ENCODE peak calls at places on chromosomes 13 and 19, in nine cellular contexts. T is fibroblast of lung; H is mesenchymal stem cell; P is cardiac muscle cell; R is Caco-2; U is CD8-positive, alpha-beta memory T cell; M is spleen; C is neural progenitor cell; V is pancreas. I is an unnamed sample.

GRCh38 chr19:45817725-45818301 is 2.7 kb upstream of the RSPH6A start:
- DNase-seq in T (no peak), H (no peak), P (no peak), R (no peak), U (peak; percentile 51), M (peak; percentile 81), C (peak; percentile 32), V (no peak), I (no peak)

GRCh38 chr13:100234006-100234405 is 145.1 kb downstream of the PCCA start:
- DNase-seq in T (no peak), H (no peak), P (no peak), R (no peak), U (no peak), M (no peak), C (peak; percentile 66), V (no peak), I (no peak)

GRCh38 chr19:18208098-18208951 is 4.5 kb upstream of the RAB3A start:
- DNase-seq in T (peak; percentile 89), H (peak; percentile 63), P (peak; percentile 87), R (no peak), U (no peak), M (peak; percentile 86), C (peak; percentile 57), V (no peak), I (no peak)

GRCh38 chr13:24161010-24161775 is 673 bp downstream of the SPATA13 start:
- DNase-seq in T (peak; percentile 37), H (no peak), P (no peak), R (peak; percentile 50), U (peak; percentile 61), M (peak; percentile 88), C (peak; percentile 37), V (peak; percentile 82), I (peak; percentile 78)

GRCh38 chr19:33446156-33446917 is 72.8 kb downstream of the CEBPG start:
- DNase-seq in T (no peak), H (no peak), P (no peak), R (peak; percentile 20), U (no peak), M (peak; percentile 51), C (no peak), V (no peak), I (no peak)

GRCh38 chr13:52975969-52976368 is 52.6 kb upstream of the OLFM4 start:
- DNase-seq in T (no peak), H (no peak), P (no peak), R (no peak), U (no peak), M (no peak), C (no peak), V (no peak), I (no peak)

GRCh38 chr19:2474232-2475017 is 1.5 kb upstream of the GADD45B start:
- DNase-seq in T (peak; percentile 85), H (peak; percentile 96), P (peak; percentile 92), R (peak; percentile 87), U (peak; percentile 91), M (peak; percentile 97), C (peak; percentile 95), V (peak; percentile 94), I (peak; percentile 88)

GRCh38 chr13:28052945-28053344 is 47.4 kb downstream of the FLT3 start:
- DNase-seq in T (no peak), H (peak; percentile 53), P (no peak), R (no peak), U (no peak), M (no peak), C (no peak), V (no peak), I (no peak)

GRCh38 chr19:40523322-40524047 is 53.2 kb upstream of the SHKBP1 start:
- DNase-seq in T (peak; percentile 37), H (peak; percentile 55), P (peak; percentile 70), R (peak; percentile 89), U (peak; percentile 52), M (peak; percentile 82), C (peak; percentile 83), V (peak; percentile 80), I (peak; percentile 71)

GRCh38 chr13:101289764-101290163 is 126.5 kb downstream of the NALCN start:
- DNase-seq in T (peak; percentile 59), H (peak; percentile 63), P (peak; percentile 26), R (peak; percentile 37), U (no peak), M (no peak), C (peak; percentile 87), V (no peak), I (no peak)

GRCh38 chr19:18608102-18608804 is 1.7 kb upstream of the CRLF1 start:
- DNase-seq in T (no peak), H (no peak), P (no peak), R (no peak), U (no peak), M (no peak), C (no peak), V (no peak), I (no peak)

GRCh38 chr13:80196756-80197155 is 144.2 kb downstream of the SPRY2 start:
- DNase-seq in T (no peak), H (peak; percentile 41), P (no peak), R (no peak), U (no peak), M (no peak), C (no peak), V (no peak), I (no peak)

GRCh38 chr19:15421726-15422260 is 3.0 kb upstream of the AKAP8L start:
- DNase-seq in T (peak; percentile 48), H (no peak), P (no peak), R (no peak), U (no peak), M (no peak), C (no peak), V (no peak), I (no peak)

GRCh38 chr13:101465877-101466276 is 13.4 kb downstream of the ITGBL1 start:
- DNase-seq in T (peak; percentile 39), H (no peak), P (no peak), R (no peak), U (no peak), M (no peak), C (no peak), V (no peak), I (no peak)

GRCh38 chr19:1455336-1456120 is 5.6 kb downstream of the APC2 start:
- DNase-seq in T (peak; percentile 55), H (peak; percentile 54), P (peak; percentile 53), R (peak; percentile 74), U (peak; percentile 65), M (no peak), C (peak; percentile 70), V (peak; percentile 68), I (peak; percentile 89)

GRCh38 chr19:2557093-2557440 is 81.1 kb downstream of the GADD45B start:
- DNase-seq in T (no peak), H (no peak), P (no peak), R (no peak), U (no peak), M (no peak), C (no peak), V (no peak), I (no peak)

GRCh38 chr19:40959338-40959737 is 31.7 kb upstream of the CYP2B6 start:
- DNase-seq in T (no peak), H (no peak), P (no peak), R (no peak), U (no peak), M (no peak), C (no peak), V (no peak), I (no peak)

GRCh38 chr19:40356681-40357595 is 8.4 kb downstream of the PLD3 start:
- DNase-seq in T (no peak), H (no peak), P (no peak), R (no peak), U (no peak), M (no peak), C (no peak), V (no peak), I (no peak)

GRCh38 chr13:43470610-43471009 is 316.2 kb downstream of the ENOX1 start:
- DNase-seq in T (peak; percentile 30), H (no peak), P (no peak), R (no peak), U (no peak), M (no peak), C (no peak), V (no peak), I (no peak)

GRCh38 chr13:33401238-33401637 is 115.7 kb upstream of the STARD13 start:
- DNase-seq in T (no peak), H (no peak), P (no peak), R (no peak), U (no peak), M (no peak), C (no peak), V (no peak), I (peak; percentile 49)

GRCh38 chr19:43847246-43847645 is 20.1 kb downstream of the ZNF283 start:
- DNase-seq in T (no peak), H (no peak), P (no peak), R (no peak), U (no peak), M (no peak), C (no peak), V (no peak), I (no peak)
- H3K4me3 ChIP-seq in T (no peak overlapping the region), H (no peak overlapping the region), P (no peak overlapping the region), R (no peak overlapping the region), U (no peak overlapping the region), M (no peak overlapping the region), C (no peak overlapping the region), V (no peak overlapping the region), I (no peak overlapping the region)

DNA sequence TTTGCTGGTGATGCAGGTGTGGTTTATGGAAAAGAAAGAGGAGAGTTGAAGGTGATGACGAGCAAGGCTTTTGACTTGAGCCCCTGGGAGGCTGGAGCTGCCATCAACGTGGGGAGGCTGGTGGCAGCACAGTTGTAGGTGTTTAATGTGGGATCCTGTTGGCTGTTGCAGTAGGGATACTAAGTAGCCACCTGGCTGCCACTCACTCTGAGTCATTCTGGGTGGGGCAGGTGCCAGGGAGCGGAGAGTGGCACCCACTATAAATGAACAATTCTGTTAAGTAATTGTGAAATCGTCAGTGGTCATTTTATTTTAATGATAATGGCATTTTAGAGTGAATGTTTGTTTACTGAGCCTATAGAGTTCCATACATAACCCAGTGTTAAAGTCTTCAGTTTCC is 9.8 kb downstream of the ZNF317 start:
- DNase-seq in T (no peak), H (no peak), P (no peak), R (no peak), U (no peak), M (no peak), C (no peak), V (no peak), I (no peak)
- H3K9me3 ChIP-seq in T (no peaks in the 10 kb centered on the region), H (peaks cover 83% of the 10 kb centered on the region), P (no peaks in the 10 kb centered on the region), R (peaks cover 48% of the 10 kb centered on the region), U (peaks cover 3% of the 10 kb centered on the region), M (peaks cover 71% of the 10 kb centered on the region), C (peaks cover 26% of the 10 kb centered on the region), V (peaks cover 4% of the 10 kb centered on the region), I (peaks cover 52% of the 10 kb centered on the region)

GRCh38 chr19:22595918-22596341 is 38.2 kb upstream of the ZNF492 start:
- DNase-seq in T (no peak), H (no peak), P (no peak), R (no peak), U (no peak), M (no peak), C (no peak), V (no peak), I (peak; percentile 3)
- H3K4me3 ChIP-seq in T (no peak overlapping the region), H (no peak overlapping the region), P (no peak overlapping the region), R (no peak overlapping the region), U (no peak overlapping the region), M (no peak overlapping the region), C (no peak overlapping the region), V (no peak overlapping the region), I (no peak overlapping the region)

DNA sequence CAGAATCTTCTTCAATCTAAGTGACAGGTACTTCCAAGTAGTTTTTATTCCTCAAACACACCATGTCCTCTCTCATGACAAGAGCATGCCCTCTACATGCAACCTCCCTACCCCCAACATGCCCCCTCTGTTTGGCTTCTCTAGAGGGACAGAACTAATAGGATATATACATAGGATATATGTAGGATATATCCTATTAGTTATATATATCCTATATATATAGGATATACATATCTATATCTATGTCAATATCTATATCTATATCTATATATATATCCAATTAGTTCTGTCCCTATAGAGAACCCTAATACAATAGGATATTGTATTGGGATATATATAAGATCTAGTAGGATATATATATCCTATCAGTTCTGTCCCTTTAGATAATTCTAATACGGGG is 701.9 kb upstream of the MIR17HG start:
- DNase-seq in T (no peak), H (no peak), P (no peak), R (no peak), U (no peak), M (no peak), C (no peak), V (no peak), I (no peak)
- H3K9me3 ChIP-seq in T (no peaks in the 10 kb centered on the region), H (no peaks in the 10 kb centered on the region), P (no peaks in the 10 kb centered on the region), R (no peaks in the 10 kb centered on the region), U (no peaks in the 10 kb centered on the region), M (peaks cover 17% of the 10 kb centered on the region), C (no peaks in the 10 kb centered on the region), V (no peaks in the 10 kb centered on the region), I (no peaks in the 10 kb centered on the region)

I was measured in mucosa of descending colon.